ENCODE peak calls at places on chromosomes 5 and 9, in four cellular contexts. A is right cardiac atrium, J is OCI-LY7, H is spleen. L is an unnamed sample.

GRCh38 chr5:39264528-39264927 is 45.2 kb upstream of the FYB1 start:
- DNase-seq in A (no peak), J (no peak), H (no peak), L (no peak)

GRCh38 chr9:37919956-37920335 is 16.0 kb upstream of the SLC25A51 start:
- DNase-seq in A (no peak), J (no peak), H (peak), L (peak)

GRCh38 chr9:89779816-89780215 is 175.0 kb downstream of the GADD45G start:
- DNase-seq in A (no peak), J (no peak), H (no peak), L (no peak)

GRCh38 chr9:115198018-115198417 is 80.1 kb upstream of the TNC start:
- DNase-seq in A (peak), J (no peak), H (no peak), L (no peak)

GRCh38 chr5:172178301-172179031 is 9.6 kb downstream of the STK10 start:
- DNase-seq in A (no peak), J (peak), H (peak), L (no peak)

GRCh38 chr9:127567898-127568617 is 44.0 kb upstream of the STXBP1 start:
- DNase-seq in A (no peak), J (no peak), H (peak), L (no peak)

GRCh38 chr5:156479864-156480263 is 152.9 kb downstream of the SGCD start:
- DNase-seq in A (peak), J (peak), H (no peak), L (no peak)

GRCh38 chr5:104088876-104089778 is 526.5 kb upstream of the NUDT12 start:
- DNase-seq in A (no peak), J (no peak), H (no peak), L (no peak)

GRCh38 chr5:69528015-69528414 is 32.0 kb upstream of the GTF2H2C start:
- DNase-seq in A (no peak), J (no peak), H (no peak), L (no peak)

GRCh38 chr5:159061186-159061796 is 38.4 kb downstream of the EBF1 start:
- DNase-seq in A (peak), J (no peak), H (no peak), L (no peak)

GRCh38 chr9:137592767-137593166 is 2.5 kb upstream of the ZMYND19 start:
- DNase-seq in A (no peak), J (no peak), H (no peak), L (peak)

GRCh38 chr5:32083981-32084430 is 90.1 kb downstream of the GOLPH3 start:
- DNase-seq in A (no peak), J (no peak), H (no peak), L (no peak)

GRCh38 chr5:134594797-134595457 is 37.7 kb downstream of the SAR1B start:
- DNase-seq in A (no peak), J (peak), H (no peak), L (no peak)

GRCh38 chr9:71812385-71812784 is 44.1 kb upstream of the CEMIP2 start:
- DNase-seq in A (peak), J (peak), H (no peak), L (no peak)

GRCh38 chr5:1119312-1119831 is 7.5 kb upstream of the SLC12A7 start:
- DNase-seq in A (peak), J (no peak), H (no peak), L (no peak)

GRCh38 chr5:127878174-127878750 is 175.1 kb downstream of the CCDC192 start:
- DNase-seq in A (peak), J (peak), H (no peak), L (peak)

GRCh38 chr9:6673326-6674025 is 27.9 kb upstream of the GLDC start:
- DNase-seq in A (no peak), J (no peak), H (no peak), L (no peak)
- H3K27ac ChIP-seq in A (no peak), J (no peak), H (no peak), L (no peak)

GRCh38 chr5:56386046-56386445 is 152.9 kb upstream of the ANKRD55 start:
- DNase-seq in A (no peak), J (no peak), H (no peak), L (no peak)

GRCh38 chr5:56382896-56383295 is 149.8 kb upstream of the ANKRD55 start:
- DNase-seq in A (no peak), J (no peak), H (no peak), L (no peak)

GRCh38 chr5:56383761-56384160 is 150.6 kb upstream of the ANKRD55 start:
- DNase-seq in A (no peak), J (no peak), H (no peak), L (no peak)

GRCh38 chr5:56388229-56389065 is 155.3 kb upstream of the ANKRD55 start:
- DNase-seq in A (no peak), J (no peak), H (no peak), L (no peak)

GRCh38 chr5:56384186-56384585 is 151.1 kb upstream of the ANKRD55 start:
- DNase-seq in A (no peak), J (no peak), H (no peak), L (no peak)
- H3K4me3 ChIP-seq in A (no peak), J (no peak), H (no peak), L (no peak)

DNA sequence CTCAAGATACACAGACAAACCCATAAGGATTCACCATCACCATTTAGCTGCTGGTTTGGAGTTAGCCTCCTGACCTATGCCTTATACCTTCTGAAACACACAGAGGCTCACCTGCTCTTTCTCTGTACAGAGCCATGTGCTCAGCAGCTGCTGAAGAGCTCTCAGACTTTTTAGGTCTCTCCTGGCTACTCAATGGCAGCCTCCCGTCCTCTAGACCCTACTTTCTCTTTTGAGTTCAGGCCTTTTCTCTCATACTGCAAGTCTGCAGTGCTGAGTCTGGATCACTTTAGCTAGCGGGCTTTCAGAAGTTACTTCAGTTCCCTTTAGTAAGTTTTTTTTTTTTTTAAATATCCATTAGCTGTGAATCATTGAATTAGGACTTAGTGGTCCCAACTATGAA is 25.7 kb downstream of the LVRN start:
- DNase-seq in A (no peak), J (no peak), H (no peak), L (no peak)
- H3K27ac ChIP-seq in A (no peak), J (no peak), H (no peak), L (no peak)

GRCh38 chr9:14031761-14032279 is 282.1 kb downstream of the NFIB start:
- DNase-seq in A (no peak), J (no peak), H (no peak), L (no peak)
- H3K4me3 ChIP-seq in A (no peak), J (no peak), H (no peak), L (no peak)

GRCh38 chr5:165143727-165144210 is 1638.3 kb downstream of the MAT2B start:
- DNase-seq in A (no peak), J (no peak), H (no peak), L (no peak)
- H3K27ac ChIP-seq in A (no peak), J (no peak), H (no peak), L (no peak)

GRCh38 chr5:8839361-8840055 is 706.4 kb downstream of the SEMA5A start:
- DNase-seq in A (no peak), J (no peak), H (no peak), L (no peak)
- H3K4me3 ChIP-seq in A (no peak), J (no peak), H (no peak), L (no peak)

GRCh38 chr5:124536333-124536732 is 210.1 kb downstream of the ZNF608 start:
- DNase-seq in A (no peak), J (no peak), H (no peak), L (no peak)
- H3K27ac ChIP-seq in A (peak), J (no peak), H (no peak), L (peak)

DNA sequence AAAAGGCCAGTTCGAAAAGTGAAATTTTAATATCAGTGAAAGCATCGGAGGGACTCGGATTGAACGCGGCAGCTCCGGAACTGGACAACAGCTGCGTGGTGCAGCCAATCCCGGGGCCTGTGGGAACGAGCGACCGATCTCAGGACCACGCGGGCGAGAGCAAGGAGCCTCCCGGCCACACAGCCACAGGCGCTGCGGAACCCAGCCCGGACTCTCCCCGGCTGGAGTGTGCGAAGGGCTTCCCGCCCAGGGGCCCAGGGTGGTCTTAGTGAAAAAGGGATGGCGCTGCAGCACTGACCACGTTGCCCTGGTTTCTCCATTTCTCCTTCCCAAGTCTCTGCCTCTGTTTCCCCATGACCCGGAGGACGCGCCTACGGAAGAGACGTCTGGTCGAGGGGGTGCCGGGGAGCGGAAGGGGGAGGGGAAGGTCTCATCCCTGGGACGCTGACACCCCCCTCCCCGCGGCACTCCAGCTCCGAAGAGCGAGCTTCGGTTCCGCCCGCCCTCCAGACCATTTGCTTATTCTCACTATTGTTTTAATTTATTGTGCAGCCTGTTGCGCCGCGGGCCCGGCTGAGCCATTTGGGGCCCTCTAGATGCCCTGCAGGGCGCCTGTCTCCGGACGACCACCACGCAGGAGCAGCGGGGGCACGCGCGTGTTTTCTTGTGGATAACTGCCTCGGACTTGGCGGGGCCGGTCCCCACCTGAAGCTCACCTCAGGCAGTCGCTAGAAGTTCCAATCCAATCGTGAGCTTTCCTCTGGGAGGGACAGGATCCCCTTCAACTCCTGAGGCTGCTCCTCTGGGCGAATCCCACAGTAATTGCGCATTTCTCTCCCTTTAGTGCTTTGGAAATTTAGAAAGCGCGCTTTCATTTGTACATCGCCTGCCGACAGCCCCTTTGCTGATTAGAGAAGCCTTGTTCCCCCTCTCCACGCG is 303.0 kb downstream of the PARP8 start:
- DNase-seq in A (no peak), J (no peak), H (peak), L (no peak)
- H3K4me3 ChIP-seq in A (peak), J (no peak), H (no peak), L (peak)

DNA sequence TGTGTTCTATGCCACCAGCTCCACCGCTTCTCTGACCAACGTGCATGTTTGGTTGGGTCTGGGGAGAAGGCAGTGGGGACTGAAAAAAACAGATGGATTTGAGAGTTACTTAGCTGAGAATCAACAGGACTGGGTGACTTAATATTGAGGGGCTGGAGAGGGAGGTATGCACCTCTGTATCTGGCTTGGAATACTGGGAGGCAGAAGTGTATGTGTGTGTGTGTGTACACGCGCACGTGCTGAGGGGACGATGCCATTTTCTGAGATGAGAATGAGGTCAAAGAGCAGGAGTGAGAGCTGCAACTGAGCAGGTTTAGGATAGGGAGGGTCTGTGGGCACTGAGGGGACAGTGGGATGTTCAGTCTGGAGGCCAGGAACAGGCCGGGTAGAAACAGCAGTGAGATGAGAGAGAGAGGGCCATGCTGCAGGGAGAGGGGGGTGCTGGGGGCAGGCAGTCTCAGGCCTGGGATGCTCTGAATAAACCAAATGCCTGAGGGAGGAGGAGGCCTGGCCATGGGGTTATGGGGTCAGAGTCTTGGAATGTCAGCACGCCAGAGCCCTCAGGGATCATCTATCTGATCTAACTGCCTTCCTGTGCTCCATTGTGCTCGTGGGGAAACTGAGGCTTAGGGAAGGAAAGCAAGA is 14.0 kb downstream of the PDGFRB start:
- DNase-seq in A (no peak), J (no peak), H (no peak), L (no peak)
- H3K27ac ChIP-seq in A (peak), J (no peak), H (no peak), L (peak)

GRCh38 chr9:68536876-68537490 is 3.7 kb downstream of the TMEM252 start:
- DNase-seq in A (peak), J (no peak), H (no peak), L (no peak)

GRCh38 chr9:68545033-68545705 is 4.5 kb upstream of the TMEM252 start:
- DNase-seq in A (no peak), J (no peak), H (no peak), L (no peak)

GRCh38 chr9:68538200-68538599 is 2.5 kb downstream of the TMEM252 start:
- DNase-seq in A (no peak), J (no peak), H (no peak), L (no peak)

GRCh38 chr9:68541568-68541967 is 885 bp upstream of the TMEM252 start:
- DNase-seq in A (no peak), J (no peak), H (no peak), L (no peak)

GRCh38 chr9:68540712-68541535 is at the start of gene TMEM252:
- DNase-seq in A (no peak), J (no peak), H (no peak), L (no peak)
- H3K4me3 ChIP-seq in A (no peak), J (no peak), H (no peak), L (no peak)